ENCODE peak calls at places on chromosomes 2 and 18, in six cellular contexts. I is right cardiac atrium; N is CD4-positive, alpha-beta memory T cell; V is A673; W is uterus; U is aorta. A is an unnamed sample.
A peak's percentile ranks its signal among the peaks of the same experiment; 100 is the strongest.

GRCh38 chr2:12883911-12884310 is 167.2 kb downstream of the TRIB2 start:
- DNase-seq in U (no peak), I (no peak), N (no peak), V (no peak), W (no peak), A (no peak)

GRCh38 chr2:219628235-219628985 is 980 bp downstream of the SLC4A3 start:
- DNase-seq in W (peak; percentile 16), N (no peak), U (no peak), I (no peak), V (no peak), A (peak; percentile 49)

GRCh38 chr2:199985625-199986207 is 30.3 kb downstream of the MAIP1 start:
- DNase-seq in U (peak; percentile 59), W (peak; percentile 36), I (peak; percentile 43), N (peak; percentile 50), V (peak; percentile 84), A (peak; percentile 28)

GRCh38 chr18:56276466-56276865 is 361.9 kb downstream of the TXNL1 start:
- DNase-seq in U (no peak), I (no peak), W (no peak), N (no peak), V (no peak), A (no peak)

GRCh38 chr2:101196220-101196661 is 45.1 kb upstream of the TBC1D8 start:
- DNase-seq in N (no peak), I (no peak), V (no peak), W (no peak), U (no peak), A (no peak)

GRCh38 chr2:10124538-10125045 is 2.1 kb downstream of the RRM2 start:
- DNase-seq in N (peak; percentile 77), I (no peak), W (peak; percentile 49), U (no peak), V (peak; percentile 83), A (no peak)

GRCh38 chr18:13374468-13375301 is 156.1 kb downstream of the LDLRAD4 start:
- DNase-seq in V (peak; percentile 31), U (peak; percentile 68), W (no peak), I (no peak), N (no peak), A (no peak)

GRCh38 chr18:8890957-8891464 is 185.7 kb downstream of the MTCL1 start:
- DNase-seq in W (no peak), V (peak; percentile 97), N (no peak), U (no peak), I (no peak), A (no peak)

GRCh38 chr2:224997802-224998201 is 44.5 kb downstream of the DOCK10 start:
- DNase-seq in N (no peak), V (peak; percentile 17), W (no peak), I (no peak), U (no peak), A (no peak)

GRCh38 chr2:200533754-200534153 is 7.7 kb downstream of the SGO2 start:
- DNase-seq in I (no peak), U (no peak), W (peak; percentile 18), V (no peak), N (no peak), A (no peak)

GRCh38 chr18:51074605-51075004 is 44.6 kb downstream of the SMAD4 start:
- DNase-seq in V (no peak), N (no peak), I (no peak), U (no peak), W (no peak), A (no peak)

GRCh38 chr2:215736653-215737290 is 276.6 kb downstream of the MREG start:
- DNase-seq in I (no peak), U (no peak), W (no peak), N (no peak), V (no peak), A (no peak)

GRCh38 chr2:154952346-154953010 is 254.0 kb downstream of the KCNJ3 start:
- DNase-seq in V (no peak), I (no peak), W (no peak), U (no peak), N (no peak), A (no peak)

GRCh38 chr18:76801567-76802505 is 20.5 kb upstream of the ZNF236 start:
- DNase-seq in U (peak; percentile 67), V (peak; percentile 63), N (peak; percentile 29), I (peak; percentile 64), W (peak; percentile 48), A (peak; percentile 77)

GRCh38 chr2:165691615-165692014 is 102.4 kb downstream of the GALNT3 start:
- DNase-seq in V (peak; percentile 91), W (peak; percentile 43), N (no peak), U (peak; percentile 51), I (peak; percentile 66), A (no peak)

GRCh38 chr2:9631976-9632700 is 1.3 kb upstream of the YWHAQ start:
- DNase-seq in U (no peak), V (no peak), W (peak; percentile 30), I (no peak), N (no peak), A (no peak)

DNA sequence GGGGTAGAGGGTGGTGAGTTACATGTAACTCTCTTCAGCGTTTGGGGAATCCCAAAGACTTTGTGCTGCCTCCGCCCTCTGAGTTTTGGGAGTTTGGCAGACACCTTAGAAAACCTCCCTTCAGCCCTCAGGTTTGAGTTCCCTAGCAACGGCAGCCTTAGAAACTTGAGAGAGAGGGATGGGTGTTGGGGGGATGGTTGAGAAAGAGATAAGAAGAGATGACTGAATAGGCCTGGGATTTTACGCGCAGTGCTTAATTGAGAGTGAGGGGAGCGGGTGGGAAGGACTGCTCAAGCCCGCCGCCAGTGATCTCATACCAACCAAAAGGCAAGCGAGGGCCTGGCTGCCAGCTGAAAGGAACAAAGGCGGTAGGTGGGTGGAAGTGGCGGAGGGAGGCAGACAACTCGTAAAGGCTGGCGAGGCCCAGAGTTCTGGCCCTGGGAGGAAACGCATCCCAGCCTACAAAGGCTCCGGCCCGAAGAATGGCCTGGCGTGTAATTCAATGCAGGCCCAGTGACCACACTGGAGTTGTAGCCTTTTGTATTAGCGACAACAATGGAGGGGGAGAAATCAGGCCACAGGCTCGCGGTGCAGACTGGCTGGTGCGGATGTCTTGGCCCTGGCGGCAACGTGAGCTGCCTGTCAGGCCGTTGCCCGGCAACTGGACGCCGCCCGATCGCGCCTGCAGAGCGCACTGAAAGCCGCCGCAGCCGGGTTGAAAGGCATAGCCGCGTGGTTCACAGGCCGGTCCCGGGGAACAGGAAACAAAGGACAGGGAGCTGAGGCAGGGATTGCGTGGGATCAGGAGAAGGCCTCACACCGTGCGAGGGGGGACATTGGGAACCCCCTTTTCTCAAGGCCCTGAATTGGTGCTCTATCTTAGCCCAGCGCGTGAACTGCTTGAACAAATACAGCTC is 39.9 kb upstream of the DARS1 start:
- DNase-seq in U (peak; percentile 69), I (peak; percentile 79), V (no peak), W (peak; percentile 40), N (no peak), A (peak; percentile 56)
- H3K4me1 ChIP-seq in U (no peaks in the 10 kb centered on the region), I (peaks cover 2% of the 10 kb centered on the region), V (no peaks in the 10 kb centered on the region), W (no peaks in the 10 kb centered on the region), N (peaks cover 3% of the 10 kb centered on the region), A (peaks cover under 1% of the 10 kb centered on the region)

GRCh38 chr2:229910832-229911412 is 10.9 kb downstream of the TRIP12 start:
- DNase-seq in V (peak; percentile 53), N (peak; percentile 22), W (no peak), U (no peak), I (no peak), A (no peak)
- H3K4me1 ChIP-seq in V (peaks cover 30% of the 10 kb centered on the region), N (peaks cover 65% of the 10 kb centered on the region), W (peaks cover 12% of the 10 kb centered on the region), U (peaks cover 7% of the 10 kb centered on the region), I (peaks cover 4% of the 10 kb centered on the region), A (peaks cover 78% of the 10 kb centered on the region)

GRCh38 chr2:56326346-56326741 is 142.6 kb downstream of the CCDC85A start:
- DNase-seq in I (no peak), V (no peak), U (no peak), N (no peak), W (no peak), A (no peak)

GRCh38 chr2:56334622-56335021 is 150.8 kb downstream of the CCDC85A start:
- DNase-seq in U (no peak), N (no peak), W (no peak), I (no peak), V (no peak), A (no peak)

GRCh38 chr2:56337342-56337741 is 153.6 kb downstream of the CCDC85A start:
- DNase-seq in U (no peak), N (no peak), I (no peak), V (no peak), W (no peak), A (no peak)

GRCh38 chr2:56333812-56334485 is 150.2 kb downstream of the CCDC85A start:
- DNase-seq in U (no peak), I (no peak), W (no peak), N (no peak), V (no peak), A (no peak)

DNA sequence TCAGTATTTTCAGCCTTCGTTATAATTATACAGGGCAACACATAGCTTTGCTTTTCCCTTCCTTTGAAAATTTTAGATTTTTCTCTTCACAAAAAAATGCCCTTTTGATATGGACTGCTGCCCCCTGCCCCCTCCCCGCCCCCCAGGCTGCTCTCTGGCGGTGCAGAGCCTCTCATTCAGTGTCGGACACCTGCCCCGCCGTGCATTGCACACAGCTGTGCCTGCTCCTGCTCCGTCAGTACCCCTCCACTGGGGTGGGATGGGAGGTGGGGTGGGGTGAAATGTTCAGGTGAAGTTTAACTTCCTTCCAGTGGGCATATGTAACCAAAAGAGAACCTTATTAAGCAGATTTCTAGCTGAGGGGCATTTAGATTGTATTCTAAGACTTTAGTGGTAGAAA is 148.0 kb downstream of the CCDC85A start:
- DNase-seq in W (no peak), I (no peak), U (no peak), V (no peak), N (no peak), A (no peak)
- H3K4me1 ChIP-seq in W (no peaks in the 10 kb centered on the region), I (peaks cover 5% of the 10 kb centered on the region), U (no peaks in the 10 kb centered on the region), V (no peaks in the 10 kb centered on the region), N (no peaks in the 10 kb centered on the region), A (no peaks in the 10 kb centered on the region)

GRCh38 chr2:43226955-43227829 is 786 bp upstream of the ZFP36L2 start:
- DNase-seq in U (peak; percentile 97), N (peak; percentile 59), W (peak; percentile 92), I (peak; percentile 95), V (peak; percentile 72), A (peak; percentile 98)

GRCh38 chr2:43225093-43225787 is 1.2 kb downstream of the ZFP36L2 start:
- DNase-seq in U (peak; percentile 80), W (peak; percentile 67), I (peak; percentile 56), N (peak; percentile 70), V (peak; percentile 48), A (peak; percentile 78)

GRCh38 chr2:43226558-43226954 is at the start of gene ZFP36L2:
- DNase-seq in W (peak; percentile 96), I (peak; percentile 97), V (peak; percentile 97), U (peak; percentile 98), N (peak; percentile 97), A (peak; percentile 97)

GRCh38 chr2:43224571-43225092 is 1.8 kb downstream of the ZFP36L2 start:
- DNase-seq in N (peak; percentile 69), V (no peak), W (no peak), U (peak; percentile 69), I (no peak), A (peak; percentile 50)

DNA sequence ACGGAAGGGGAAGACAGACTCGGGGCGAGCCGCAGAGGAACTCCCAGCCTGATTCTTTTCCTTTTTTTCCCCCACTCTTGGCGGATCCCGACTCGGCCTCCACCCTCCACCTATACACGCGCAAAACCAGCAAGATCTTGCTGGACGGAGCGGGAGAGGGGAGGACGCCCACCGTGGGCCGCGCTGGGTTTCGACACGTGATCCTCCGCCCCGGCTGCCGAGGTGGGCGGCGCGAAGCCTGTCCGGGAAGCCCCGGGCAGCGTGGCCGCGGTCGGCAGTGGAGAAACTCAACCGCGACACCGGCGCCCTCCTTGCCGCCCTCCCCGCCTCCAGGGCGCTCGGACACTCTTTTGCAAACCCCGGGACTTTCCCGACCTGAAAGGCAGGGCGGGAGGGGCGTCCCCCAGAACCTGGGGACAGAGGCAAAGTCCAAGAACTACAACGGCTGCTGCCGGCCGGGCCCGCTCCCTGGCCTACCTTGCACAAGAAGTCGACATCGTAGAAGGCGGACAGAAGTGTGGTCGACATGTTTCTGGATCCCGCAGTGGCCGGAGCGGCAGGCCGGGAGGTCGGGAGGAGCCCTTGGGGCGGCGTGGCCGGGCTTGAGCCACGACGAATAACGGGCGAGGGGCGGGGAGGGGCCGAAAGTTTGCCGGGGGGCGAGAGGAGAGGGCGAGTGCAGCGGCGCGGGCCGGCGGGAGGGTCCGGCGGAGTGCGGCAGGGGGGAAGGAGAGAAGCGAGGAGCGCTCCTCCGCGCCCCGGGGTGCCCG is 433 bp downstream of the ZFP36L2 start:
- DNase-seq in V (peak; percentile 68), W (peak; percentile 66), N (no peak), I (peak; percentile 75), U (peak; percentile 85), A (peak; percentile 87)
- H3K4me1 ChIP-seq in V (peaks cover 45% of the 10 kb centered on the region), W (peaks cover 7% of the 10 kb centered on the region), N (peaks cover 32% of the 10 kb centered on the region), I (peaks cover 6% of the 10 kb centered on the region), U (no peaks in the 10 kb centered on the region), A (peaks cover 42% of the 10 kb centered on the region)

A was measured in psoas muscle.